ENCODE peak calls at places on chromosomes 3 and 15, in eight cellular contexts. C, E, Q, F, L, Z, X and P are unnamed samples. For H3K4me1, the result is how much of the 10 kb centered on the place peaks cover.

GRCh38 chr3:183377307-183377959 is 51.0 kb downstream of the MCF2L2 start:
- DNase-seq in L (no peak), C (peak), Q (no peak), E (no peak), X (no peak), F (no peak), Z (no peak), P (no peak)

GRCh38 chr3:66478923-66479322 is 21.9 kb downstream of the LRIG1 start:
- DNase-seq in Z (peak), C (no peak), L (peak), E (no peak), Q (no peak), F (no peak), X (no peak), P (no peak)

GRCh38 chr15:64017082-64017588 is 29.1 kb downstream of the DAPK2 start:
- DNase-seq in L (no peak), E (peak), C (peak), F (no peak), Q (peak), Z (no peak), X (no peak), P (no peak)

GRCh38 chr15:52121006-52121405 is 8.4 kb upstream of the BCL2L10 start:
- DNase-seq in Z (no peak), E (no peak), L (no peak), C (no peak), F (no peak), Q (no peak), X (no peak), P (no peak)

GRCh38 chr3:184757010-184757651 is 45.3 kb upstream of the MAGEF1 start:
- DNase-seq in Z (peak), E (no peak), L (no peak), X (peak), C (peak), Q (peak), F (no peak), P (no peak)

GRCh38 chr3:195207731-195208130 is 63.2 kb downstream of the XXYLT1 start:
- DNase-seq in F (no peak), E (no peak), C (peak), L (no peak), Q (no peak), Z (no peak), X (no peak), P (peak)

GRCh38 chr3:189172668-189173419 is 1.1 kb downstream of the TPRG1 start:
- DNase-seq in Q (no peak), E (no peak), F (no peak), X (no peak), Z (no peak), C (no peak), L (no peak), P (peak)

GRCh38 chr3:40179016-40179415 is 130.5 kb upstream of the EIF1B start:
- DNase-seq in Z (peak), C (peak), L (peak), X (peak), Q (peak), E (peak), F (peak), P (no peak)

GRCh38 chr15:78540955-78541743 is 905 bp downstream of the PSMA4 start:
- DNase-seq in X (no peak), C (no peak), F (no peak), L (no peak), E (no peak), Z (no peak), Q (peak), P (no peak)

GRCh38 chr3:190380184-190380583 is 7.8 kb upstream of the CLDN16 start:
- DNase-seq in Q (no peak), Z (no peak), F (no peak), X (no peak), L (no peak), C (no peak), E (no peak), P (no peak)

GRCh38 chr3:72567976-72568560 is 280.2 kb downstream of the SHQ1 start:
- DNase-seq in C (no peak), X (no peak), Q (no peak), E (no peak), F (no peak), L (no peak), Z (no peak), P (no peak)

GRCh38 chr3:11764931-11765363 is 81.7 kb downstream of the TAMM41 start:
- DNase-seq in X (no peak), F (no peak), L (no peak), Q (peak), C (peak), Z (no peak), E (no peak), P (no peak)

GRCh38 chr15:88529021-88529630 is 17.4 kb downstream of the DET1 start:
- DNase-seq in Z (no peak), Q (peak), X (no peak), L (no peak), F (no peak), C (no peak), E (no peak), P (no peak)

GRCh38 chr15:34793071-34793470 is 2.3 kb downstream of the ACTC1 start:
- DNase-seq in X (no peak), F (no peak), C (no peak), L (no peak), Z (no peak), E (no peak), Q (no peak), P (no peak)

GRCh38 chr3:122233109-122233952 is 49.9 kb downstream of the CASR start:
- DNase-seq in E (no peak), C (no peak), Z (no peak), L (no peak), F (peak), X (no peak), Q (no peak), P (no peak)

GRCh38 chr3:187919018-187919417 is 173.8 kb upstream of the BCL6 start:
- DNase-seq in C (peak), Z (no peak), L (no peak), X (no peak), E (no peak), Q (no peak), F (no peak), P (no peak)

GRCh38 chr3:161291191-161291901 is 70.2 kb downstream of the NMD3 start:
- DNase-seq in X (no peak), L (no peak), Q (no peak), F (no peak), E (no peak), Z (no peak), C (no peak), P (no peak)

GRCh38 chr3:98734737-98735136 is 28.4 kb upstream of the ST3GAL6 start:
- DNase-seq in C (peak), E (no peak), Q (no peak), F (no peak), X (no peak), L (no peak), Z (no peak), P (no peak)

GRCh38 chr3:194384569-194385001 is 14.5 kb downstream of the GP5 start:
- DNase-seq in E (peak), L (no peak), X (no peak), C (no peak), Z (peak), F (no peak), Q (no peak), P (peak)

GRCh38 chr3:134357914-134358811 is 16.1 kb downstream of the AMOTL2 start:
- DNase-seq in Q (peak), C (peak), F (peak), L (peak), X (no peak), Z (peak), E (peak), P (no peak)

GRCh38 chr3:108134555-108134880 is 43.7 kb upstream of the CD47 start:
- DNase-seq in L (no peak), Q (no peak), E (no peak), Z (no peak), C (no peak), X (no peak), F (no peak), P (no peak)

GRCh38 chr3:23209747-23210495 is 6.8 kb downstream of the UBE2E2 start:
- DNase-seq in Z (no peak), C (no peak), L (no peak), F (no peak), X (no peak), Q (no peak), E (no peak), P (no peak)

GRCh38 chr3:67808906-67809305 is 154.5 kb upstream of the SUCLG2 start:
- DNase-seq in C (no peak), X (no peak), Z (no peak), Q (no peak), E (no peak), F (no peak), L (no peak), P (no peak)

GRCh38 chr15:91348812-91349500 is 248.9 kb downstream of the SV2B start:
- DNase-seq in E (no peak), X (no peak), Z (no peak), F (no peak), C (peak), Q (peak), L (no peak), P (no peak)

GRCh38 chr3:126267169-126267975 is 87.0 kb upstream of the ALDH1L1 start:
- DNase-seq in Q (peak), E (no peak), X (peak), C (peak), F (peak), L (peak), Z (peak), P (peak)

GRCh38 chr15:51076898-51077564 is 17.7 kb downstream of the TNFAIP8L3 start:
- DNase-seq in Q (no peak), E (no peak), C (peak), Z (peak), L (no peak), X (peak), F (no peak), P (no peak)

DNA sequence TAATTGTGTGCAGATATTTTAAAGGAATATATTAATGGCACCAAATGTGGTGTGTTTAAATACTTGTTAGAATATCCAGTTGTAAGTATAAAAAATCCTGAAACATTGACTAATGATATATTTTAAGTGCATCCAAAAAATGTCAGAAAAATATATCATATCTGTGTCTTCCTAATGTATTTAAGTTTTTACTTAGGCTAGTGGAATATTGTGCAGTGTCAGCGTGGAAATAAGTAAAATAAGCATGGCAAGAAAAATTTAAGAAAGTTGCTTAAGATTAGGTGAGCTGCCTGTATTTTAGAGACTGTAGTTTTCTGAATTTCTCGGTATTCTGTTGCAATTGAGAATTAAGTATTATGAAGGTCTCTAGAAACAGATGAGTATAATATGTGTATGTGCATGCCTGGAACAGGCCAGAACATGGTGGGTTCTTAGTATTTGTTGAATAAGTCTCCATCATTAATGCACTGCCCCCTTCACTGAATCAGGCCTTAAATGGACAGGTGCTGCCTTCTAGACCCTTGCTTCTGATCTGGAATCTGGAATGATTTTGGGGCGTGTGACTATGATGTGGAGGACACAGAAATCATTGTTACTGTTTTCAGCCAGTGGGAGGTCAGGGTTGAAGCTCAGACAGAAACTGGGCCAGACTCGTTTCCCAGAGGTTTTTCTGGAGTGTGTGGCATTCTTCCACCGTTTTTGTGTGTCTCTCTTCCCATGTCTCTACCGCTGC is 86.1 kb downstream of the TRAK1 start:
- DNase-seq in F (no peak), Z (no peak), X (no peak), C (no peak), Q (no peak), E (no peak), L (no peak), P (no peak)
- H3K4me1 ChIP-seq in F (under half), Z (under half), X (half or more), C (under half), Q (under half), E (under half), L (under half), P (half or more)

GRCh38 chr15:26656080-26656479 is 116.8 kb downstream of the GABRB3 start:
- DNase-seq in Q (no peak), Z (no peak), C (no peak), E (no peak), L (no peak), X (no peak), F (no peak), P (no peak)
- H3K4me1 ChIP-seq in Q (under half), Z (under half), C (under half), E (under half), L (under half), X (under half), F (under half), P (under half)

GRCh38 chr3:179719048-179719734 is 66.4 kb downstream of the USP13 start:
- DNase-seq in F (no peak), Z (peak), Q (no peak), E (no peak), C (no peak), L (no peak), X (no peak), P (no peak)
- H3K4me1 ChIP-seq in F (under half), Z (under half), Q (under half), E (under half), C (under half), L (under half), X (under half), P (under half)

DNA sequence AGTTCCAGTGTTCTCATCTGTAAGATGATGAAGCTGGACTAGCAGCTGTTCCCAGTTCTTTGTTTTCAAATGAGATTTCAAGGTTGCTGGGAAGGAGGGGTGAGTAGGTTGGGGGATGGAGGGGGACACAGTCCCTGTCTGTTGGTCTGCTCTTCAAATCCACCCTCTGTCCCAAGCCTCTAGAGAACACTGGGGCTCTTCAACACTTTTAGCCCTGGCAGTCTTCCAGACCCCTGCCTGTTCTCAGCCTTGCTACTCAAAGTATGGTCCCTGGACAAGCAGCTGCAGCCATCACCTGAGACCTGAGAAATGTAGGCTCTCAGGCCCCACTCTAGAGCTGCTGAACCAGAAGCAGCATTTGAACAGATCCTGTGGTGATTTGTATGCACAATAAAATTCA is 41.3 kb downstream of the NEK11 start:
- DNase-seq in X (peak), C (no peak), Q (no peak), L (no peak), F (no peak), Z (no peak), E (no peak), P (no peak)
- H3K4me1 ChIP-seq in X (under half), C (under half), Q (under half), L (under half), F (under half), Z (under half), E (under half), P (under half)